ENCODE peak calls at places on chromosomes 6 and 20, in nine cellular contexts. V, S, N, H, G, W, Q, L and B are unnamed samples.

GRCh38 chr6:134447883-134448387 is 130.0 kb upstream of the SGK1 start:
- DNase-seq in S (no peak), N (no peak), H (no peak), W (no peak), G (no peak), Q (peak; percentile 95), V (peak; percentile 94), L (no peak), B (peak; percentile 68)

GRCh38 chr6:143549221-143549620 is 37.7 kb upstream of the FUCA2 start:
- DNase-seq in S (no peak), G (no peak), H (no peak), W (peak; percentile 9), L (no peak), V (no peak), Q (no peak), N (no peak), B (no peak)

GRCh38 chr6:51410453-51410852 is 591.8 kb downstream of the TFAP2B start:
- DNase-seq in G (no peak), V (no peak), H (no peak), S (no peak), W (no peak), Q (no peak), L (no peak), N (no peak), B (no peak)

GRCh38 chr6:71982385-71982784 is 96.0 kb downstream of the RIMS1 start:
- DNase-seq in Q (no peak), H (no peak), V (no peak), G (no peak), W (no peak), L (no peak), S (no peak), N (no peak), B (no peak)

GRCh38 chr20:24160563-24161355 is 172.2 kb upstream of the GGTLC1 start:
- DNase-seq in N (no peak), H (peak; percentile 7), S (peak; percentile 39), W (peak; percentile 69), V (peak; percentile 76), Q (peak; percentile 66), G (peak; percentile 84), L (peak; percentile 27), B (peak; percentile 88)

GRCh38 chr20:22411568-22412450 is 172.6 kb downstream of the FOXA2 start:
- DNase-seq in V (peak; percentile 89), G (no peak), W (no peak), S (peak; percentile 96), Q (peak; percentile 90), H (no peak), L (no peak), N (no peak), B (peak; percentile 21)

GRCh38 chr6:131519670-131520436 is 53.2 kb upstream of the ARG1 start:
- DNase-seq in G (peak; percentile 82), H (peak; percentile 46), N (no peak), S (peak; percentile 76), Q (peak; percentile 30), W (peak; percentile 66), V (peak; percentile 38), L (no peak), B (peak; percentile 64)

GRCh38 chr20:15220009-15220656 is 882.7 kb upstream of the FLRT3 start:
- DNase-seq in Q (no peak), N (no peak), G (no peak), H (peak; percentile 13), S (no peak), L (no peak), W (no peak), V (no peak), B (no peak)

GRCh38 chr6:127515234-127515793 is 3.8 kb downstream of the MTCL3 start:
- DNase-seq in Q (peak; percentile 10), V (no peak), S (no peak), L (peak; percentile 53), N (peak; percentile 43), W (peak; percentile 73), H (no peak), G (peak; percentile 88), B (peak; percentile 56)

GRCh38 chr20:3163099-3164042 is 3.7 kb upstream of the FASTKD5 start:
- DNase-seq in H (no peak), W (no peak), V (no peak), N (no peak), S (no peak), G (no peak), Q (no peak), L (no peak), B (no peak)

GRCh38 chr20:61954276-61955021 is 111.2 kb downstream of the TAF4 start:
- DNase-seq in W (no peak), L (no peak), N (no peak), Q (no peak), G (no peak), S (no peak), V (no peak), H (no peak), B (no peak)

GRCh38 chr6:16487953-16488674 is 249.7 kb downstream of the GMPR start:
- DNase-seq in H (no peak), W (no peak), L (no peak), Q (no peak), G (no peak), S (no peak), N (no peak), V (no peak), B (no peak)

GRCh38 chr6:8219352-8219943 is 117.1 kb upstream of the EEF1E1 start:
- DNase-seq in G (peak; percentile 70), S (peak; percentile 53), Q (peak; percentile 17), H (peak; percentile 54), V (peak; percentile 33), W (peak; percentile 60), N (no peak), L (peak; percentile 54), B (peak; percentile 89)

GRCh38 chr20:47117325-47117724 is 222.7 kb downstream of the EYA2 start:
- DNase-seq in G (no peak), W (no peak), H (no peak), Q (no peak), L (no peak), S (no peak), V (no peak), N (no peak), B (no peak)

GRCh38 chr20:40883097-40883496 is 145.5 kb upstream of the TOP1 start:
- DNase-seq in G (no peak), V (no peak), H (no peak), W (no peak), N (no peak), Q (no peak), S (no peak), L (no peak), B (no peak)
- H3K9ac ChIP-seq in G (no peak overlapping the region), V (no peak overlapping the region), H (no peak overlapping the region), W (no peak overlapping the region), N (no peak overlapping the region), Q (no peak overlapping the region), S (no peak overlapping the region), L (no peak overlapping the region), B (no peak overlapping the region)

DNA sequence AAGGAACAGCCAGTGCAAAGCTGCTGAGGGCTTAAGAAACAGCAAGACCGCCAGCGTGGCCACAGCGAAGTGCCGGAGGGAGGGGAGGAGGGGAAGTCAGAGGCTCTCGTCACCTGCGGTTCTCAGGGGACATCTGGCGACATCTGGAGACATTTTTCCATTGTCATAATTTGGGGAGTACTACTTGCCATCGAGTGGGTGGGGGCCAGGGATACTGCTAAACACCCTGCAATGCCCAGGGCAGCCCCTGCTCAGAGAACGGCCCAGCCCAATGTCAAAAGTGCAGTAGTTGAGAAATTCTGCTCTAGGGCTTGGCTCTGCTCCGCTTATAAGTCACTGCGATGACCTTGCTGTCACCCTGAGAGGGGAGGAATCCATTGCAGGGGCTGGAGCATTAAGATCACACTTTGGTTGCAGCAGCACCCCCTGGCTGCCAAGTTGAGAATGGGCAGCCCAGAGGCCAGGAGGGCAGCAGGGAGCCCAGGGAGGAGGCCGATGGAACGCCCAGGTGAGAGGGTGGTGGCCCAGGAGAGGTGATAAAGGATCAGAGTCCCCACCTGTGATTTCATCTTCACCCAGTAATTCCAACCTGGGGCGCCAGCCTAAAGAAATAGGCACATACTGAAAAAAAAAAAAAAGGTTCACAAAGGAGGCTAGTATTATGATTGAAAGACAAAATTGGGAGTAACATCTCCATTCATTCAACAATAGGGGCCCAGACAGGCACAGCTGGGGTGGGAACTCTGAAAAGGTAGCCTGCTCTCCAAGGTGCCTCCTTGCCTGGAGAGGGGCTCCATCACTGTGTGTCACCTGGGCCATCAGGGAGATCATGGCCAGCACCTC is 218.2 kb downstream of the BMP7 start:
- DNase-seq in W (peak; percentile 80), Q (no peak), L (peak; percentile 27), S (peak; percentile 35), N (no peak), H (peak; percentile 58), G (peak; percentile 90), V (no peak), B (peak; percentile 57)
- H3K4me3 ChIP-seq in W (no peak overlapping the region), Q (no peak overlapping the region), L (no peak overlapping the region), S (no peak overlapping the region), N (no peak overlapping the region), H (no peak overlapping the region), G (no peak overlapping the region), V (no peak overlapping the region), B (no peak overlapping the region)

GRCh38 chr6:158191769-158192168 is 23.6 kb downstream of the GTF2H5 start:
- DNase-seq in G (no peak), L (no peak), S (no peak), Q (no peak), N (no peak), H (no peak), W (no peak), V (no peak), B (no peak)

GRCh38 chr6:158191032-158191431 is 22.9 kb downstream of the GTF2H5 start:
- DNase-seq in N (no peak), S (no peak), G (no peak), V (no peak), W (no peak), Q (no peak), H (no peak), L (no peak), B (no peak)

GRCh38 chr6:158198461-158198860 is 30.3 kb downstream of the GTF2H5 start:
- DNase-seq in L (no peak), W (no peak), G (peak; percentile 47), N (no peak), V (no peak), Q (no peak), S (no peak), H (no peak), B (no peak)

GRCh38 chr6:158194487-158195280 is 26.5 kb downstream of the GTF2H5 start:
- DNase-seq in L (no peak), V (no peak), H (no peak), N (no peak), S (no peak), W (peak; percentile 8), G (peak; percentile 57), Q (no peak), B (no peak)
- H3K9me3 ChIP-seq in L (no peaks in the 10 kb centered on the region), V (no peaks in the 10 kb centered on the region), H (no peaks in the 10 kb centered on the region), N (no peaks in the 10 kb centered on the region), S (no peaks in the 10 kb centered on the region), W (no peaks in the 10 kb centered on the region), G (no peaks in the 10 kb centered on the region), Q (no peaks in the 10 kb centered on the region), B (no peaks in the 10 kb centered on the region)

DNA sequence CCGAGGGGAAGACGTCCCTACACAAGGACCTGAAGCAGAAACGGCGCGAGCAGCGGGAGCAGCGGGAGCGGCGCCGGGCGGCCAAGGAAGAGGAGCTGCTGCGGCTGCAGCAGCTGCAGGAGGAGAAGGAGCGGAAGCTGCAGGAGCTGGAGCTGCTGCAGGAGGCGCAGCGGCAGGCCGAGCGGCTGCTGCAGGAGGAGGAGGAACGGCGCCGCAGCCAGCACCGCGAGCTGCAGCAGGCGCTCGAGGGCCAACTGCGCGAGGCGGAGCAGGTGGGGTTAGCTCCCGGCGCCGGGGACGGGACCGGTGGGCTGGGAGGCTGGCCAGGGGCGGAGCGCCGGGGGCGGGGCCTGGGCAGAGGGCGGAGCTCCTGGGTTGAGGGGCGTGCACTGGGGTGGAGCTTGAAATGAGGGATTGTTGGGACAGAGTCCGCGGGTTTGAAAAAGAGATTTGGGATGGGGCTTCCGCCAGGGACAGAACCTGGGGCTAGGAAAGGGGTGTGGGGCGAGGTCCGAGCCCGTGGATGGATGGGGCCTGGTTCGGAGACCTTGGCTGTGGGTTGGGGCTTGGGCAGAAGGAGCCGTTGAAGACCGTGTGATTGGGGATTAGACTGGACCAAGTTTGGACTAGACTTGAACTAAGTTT is 20.7 kb downstream of the DEF6 start:
- DNase-seq in L (peak; percentile 90), Q (peak; percentile 58), V (peak; percentile 82), H (peak; percentile 79), W (peak; percentile 97), S (peak; percentile 86), N (peak; percentile 87), G (peak; percentile 99), B (peak; percentile 87)
- H3K9ac ChIP-seq in L (peak overlapping the region; percentile 75), Q (peak overlapping the region; percentile 63), V (no peak overlapping the region), H (peak overlapping the region; percentile 65), W (no peak overlapping the region), S (peak overlapping the region; percentile 68), N (no peak overlapping the region), G (no peak overlapping the region), B (peak overlapping the region; percentile 55)